ENCODE peak calls at places on chromosome 12, in four cellular contexts. X is heart left ventricle, E is right lobe of liver, V is adrenal gland. Z is an unnamed sample.

GRCh38 chr12:115336506-115336905 is 652.5 kb upstream of the TBX3 start:
- DNase-seq in X (no peak), E (no peak), V (no peak), Z (no peak)

GRCh38 chr12:124914392-124915248 is at the start of gene UBC:
- DNase-seq in V (peak), E (peak), X (peak), Z (peak)

GRCh38 chr12:54381136-54381535 is 3.4 kb downstream of the ZNF385A start:
- DNase-seq in E (no peak), V (no peak), X (no peak), Z (no peak)

GRCh38 chr12:41073633-41074576 is 114.2 kb upstream of the PDZRN4 start:
- DNase-seq in E (no peak), V (no peak), X (no peak), Z (no peak)

GRCh38 chr12:90908465-90908864 is 46.5 kb downstream of the CCER1 start:
- DNase-seq in E (no peak), V (peak), X (no peak), Z (no peak)

GRCh38 chr12:47397664-47398281 is 308.1 kb downstream of the RPAP3 start:
- DNase-seq in E (peak), X (no peak), V (peak), Z (no peak)

GRCh38 chr12:107917912-107918800 is 143.7 kb downstream of the ASCL4 start:
- DNase-seq in X (no peak), V (no peak), E (no peak), Z (peak)

GRCh38 chr12:124994435-124994975 is 1.1 kb downstream of the BRI3BP start:
- DNase-seq in V (no peak), X (no peak), E (no peak), Z (no peak)

GRCh38 chr12:109772622-109773321 is 59.1 kb downstream of the FAM222A start:
- DNase-seq in X (no peak), E (peak), V (peak), Z (no peak)

GRCh38 chr12:60138526-60138925 is 542.7 kb downstream of the SLC16A7 start:
- DNase-seq in V (no peak), E (no peak), X (no peak), Z (no peak)

GRCh38 chr12:132497514-132498405 is 7.8 kb downstream of the FBRSL1 start:
- DNase-seq in V (no peak), E (no peak), X (no peak), Z (no peak)

GRCh38 chr12:75526655-75527511 is 15.5 kb upstream of the KRR1 start:
- DNase-seq in V (no peak), E (no peak), X (no peak), Z (no peak)

GRCh38 chr12:39763894-39764176 is 144.2 kb upstream of the ABCD2 start:
- DNase-seq in E (no peak), V (no peak), X (no peak), Z (no peak)

GRCh38 chr12:78981-79380 is 12.4 kb downstream of the IQSEC3 start:
- DNase-seq in E (no peak), X (no peak), V (no peak), Z (no peak)

GRCh38 chr12:82130763-82131162 is 227.4 kb downstream of the CCDC59 start:
- DNase-seq in V (no peak), X (no peak), E (no peak), Z (no peak)

GRCh38 chr12:6069452-6070093 is 54.9 kb downstream of the VWF start:
- DNase-seq in V (no peak), E (no peak), X (peak), Z (no peak)
- TF ChIP-seq POLR2A in V (no peak), E (no peak), X (no peak), Z (no peak)

GRCh38 chr12:14950421-14950820 is 11.0 kb downstream of the ARHGDIB start:
- DNase-seq in X (no peak), V (no peak), E (no peak), Z (no peak)

GRCh38 chr12:14950982-14951746 is 10.2 kb downstream of the ARHGDIB start:
- DNase-seq in V (peak), X (no peak), E (no peak), Z (no peak)

GRCh38 chr12:14946856-14947255 is 8.5 kb upstream of the ERP27 start:
- DNase-seq in X (no peak), V (no peak), E (no peak), Z (no peak)

GRCh38 chr12:14949631-14950030 is 11.3 kb upstream of the ERP27 start:
- DNase-seq in E (no peak), V (no peak), X (no peak), Z (no peak)

DNA sequence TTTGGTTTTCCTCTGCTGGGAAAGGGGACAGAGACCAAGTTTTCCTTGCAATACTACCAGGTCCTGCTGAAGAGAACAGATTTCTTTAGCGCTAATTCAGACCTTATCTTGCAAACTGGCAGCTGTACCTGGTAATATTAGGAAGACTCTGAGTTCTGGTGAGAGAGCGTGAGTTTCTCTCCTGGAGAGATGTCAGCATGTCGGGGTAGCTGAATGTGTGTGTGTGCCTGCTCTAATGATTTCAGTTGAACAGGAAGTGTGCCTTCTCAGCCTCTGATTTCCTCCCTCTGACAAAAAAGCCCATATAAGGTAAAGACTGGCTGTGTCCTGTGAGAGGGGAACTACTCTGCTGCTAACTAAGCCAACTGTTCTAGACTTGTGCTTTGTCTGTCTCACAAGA is 10.3 kb upstream of the ERP27 start:
- DNase-seq in E (no peak), V (peak), X (no peak), Z (peak)
- TF ChIP-seq POLR2A in E (no peak), V (no peak), X (no peak), Z (peak)

GRCh38 chr12:57755454-57756372 is 810 bp downstream of the MARCHF9 start:
- DNase-seq in X (no peak), V (no peak), E (no peak), Z (peak)
- TF ChIP-seq POLR2A in X (no peak), V (peak), E (peak), Z (peak)

DNA sequence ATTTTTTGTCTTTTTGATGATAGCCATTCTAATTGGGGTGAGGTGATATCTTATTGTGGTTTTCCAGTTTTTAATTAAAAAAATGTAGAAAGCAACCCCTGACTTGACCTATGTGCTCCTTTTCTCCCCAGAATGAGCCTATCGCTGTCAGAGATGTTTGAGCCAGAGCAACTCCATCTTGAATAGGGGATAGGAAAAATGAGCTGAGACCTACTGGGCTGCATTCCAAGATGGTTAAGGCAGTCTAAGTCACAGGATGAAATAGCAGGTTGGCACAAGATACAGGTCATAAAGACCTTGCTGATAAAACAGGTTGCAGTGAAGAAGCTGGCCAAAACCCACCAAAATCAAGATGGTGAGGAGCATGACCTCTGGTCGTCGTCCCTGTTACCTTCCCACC is 13.8 kb downstream of the ERP27 start:
- DNase-seq in V (no peak), X (no peak), E (no peak), Z (no peak)
- TF ChIP-seq POLR2A in V (no peak), X (no peak), E (no peak), Z (no peak)

DNA sequence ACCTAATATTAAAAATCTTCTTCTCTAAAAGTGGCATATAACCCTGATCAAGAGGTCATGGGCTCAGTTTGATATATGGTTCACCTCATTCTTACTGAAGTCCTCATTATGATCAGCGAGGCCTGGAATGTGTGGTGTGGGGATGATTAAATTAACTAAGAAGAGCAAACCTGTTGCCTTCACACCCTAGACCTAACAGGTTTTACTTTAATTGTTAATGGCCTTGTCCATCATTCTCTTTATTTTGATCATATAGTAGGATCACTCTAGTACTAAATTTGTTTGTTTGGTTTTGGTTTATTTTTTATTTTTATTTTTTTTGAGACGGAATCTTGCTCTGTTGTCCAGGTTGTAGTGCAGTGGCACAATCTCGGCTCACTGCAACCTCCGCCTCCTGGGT is 43.5 kb downstream of the VEZT start:
- DNase-seq in V (no peak), X (no peak), E (no peak), Z (no peak)
- TF ChIP-seq POLR2A in V (no peak), X (no peak), E (no peak), Z (no peak)

GRCh38 chr12:118061876-118062791 is 1.2 kb upstream of the WSB2 start:
- DNase-seq in E (peak), V (peak), X (peak), Z (peak)
- TF ChIP-seq POLR2A in E (peak), V (peak), X (no peak), Z (peak)

DNA sequence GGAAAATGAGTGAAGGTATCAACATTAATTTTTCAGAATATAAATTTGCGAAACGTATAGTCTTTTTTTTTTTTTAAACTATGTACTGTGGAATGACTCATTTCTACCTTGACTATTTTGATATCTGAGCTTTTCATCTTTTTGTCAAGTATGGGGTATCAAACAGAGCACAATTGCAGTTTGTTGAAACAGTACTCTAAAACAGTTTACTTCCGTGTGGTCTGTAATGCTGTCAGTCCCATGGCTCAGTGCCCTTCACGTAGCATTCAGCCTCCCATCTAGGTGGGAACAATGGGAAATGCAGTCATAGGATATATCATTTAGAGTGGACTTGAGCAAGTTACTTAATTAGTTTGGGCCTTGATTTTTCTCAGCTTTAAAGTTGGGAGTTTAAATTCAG is 139.5 kb downstream of the ERC1 start:
- DNase-seq in V (no peak), X (no peak), E (no peak), Z (no peak)
- TF ChIP-seq POLR2A in V (no peak), X (no peak), E (no peak), Z (no peak)

Z was measured in thyroid gland.